ENCODE peak calls at places on chromosomes 4 and X, in five cellular contexts. Q is upper lobe of left lung, N is breast epithelium, I is left ventricle myocardium inferior, C is cardiac muscle cell. U is an unnamed sample.

GRCh38 chr4:102503301-102503746 is 2.2 kb downstream of the NFKB1 start:
- DNase-seq in Q (no peak), C (no peak), I (no peak), N (no peak), U (no peak)

GRCh38 chr4:150355404-150355803 is 226.5 kb upstream of the MAB21L2 start:
- DNase-seq in Q (no peak), N (no peak), I (no peak), C (no peak), U (no peak)

GRCh38 chrX:11952176-11952720 is 186.0 kb upstream of the FRMPD4 start:
- DNase-seq in N (no peak), C (peak; percentile 64), Q (no peak), I (peak; percentile 32), U (no peak)

GRCh38 chrX:136094962-136095361 is 52.4 kb upstream of the FHL1 start:
- DNase-seq in Q (no peak), I (no peak), N (no peak), C (no peak), U (no peak)

GRCh38 chr4:5785806-5786680 is 75.0 kb downstream of the EVC start:
- DNase-seq in N (no peak), I (no peak), Q (no peak), C (peak; percentile 61), U (peak; percentile 15)

GRCh38 chr4:149199594-149199993 is 616.0 kb downstream of the IQCM start:
- DNase-seq in I (no peak), C (no peak), N (no peak), Q (no peak), U (no peak)

GRCh38 chr4:71222661-71223060 is 116.2 kb upstream of the SLC4A4 start:
- DNase-seq in Q (no peak), N (no peak), I (no peak), C (no peak), U (no peak)

GRCh38 chr4:771464-771863 is 54.5 kb downstream of the CPLX1 start:
- DNase-seq in I (peak; percentile 13), Q (no peak), C (no peak), N (no peak), U (no peak)

GRCh38 chrX:51893931-51894696 is 691 bp downstream of the MAGED1 start:
- DNase-seq in N (no peak), I (no peak), Q (no peak), C (peak; percentile 61), U (peak; percentile 56)

GRCh38 chr4:94722748-94723147 is 35.0 kb upstream of the BMPR1B start:
- DNase-seq in Q (no peak), I (no peak), N (no peak), C (no peak), U (no peak)

GRCh38 chr4:152680988-152681731 is 1.4 kb upstream of the TMEM154 start:
- DNase-seq in Q (no peak), C (peak; percentile 46), I (no peak), N (no peak), U (no peak)

GRCh38 chr4:1187182-1187581 is 14.8 kb upstream of the SPON2 start:
- DNase-seq in N (no peak), Q (peak; percentile 15), C (no peak), I (no peak), U (no peak)

GRCh38 chr4:40562208-40562607 is 67.5 kb downstream of the RBM47 start:
- DNase-seq in N (no peak), Q (no peak), C (no peak), I (no peak), U (no peak)

GRCh38 chr4:88137112-88137511 is 21.3 kb downstream of the ABCG2 start:
- DNase-seq in N (no peak), C (no peak), I (no peak), Q (no peak), U (no peak)

GRCh38 chr4:14524236-14524635 is 478.0 kb upstream of the CPEB2 start:
- DNase-seq in I (no peak), N (no peak), C (peak; percentile 7), Q (no peak), U (no peak)

GRCh38 chr4:153207561-153207960 is 3.3 kb downstream of the TRIM2 start:
- DNase-seq in N (no peak), Q (no peak), C (peak; percentile 29), I (peak; percentile 36), U (no peak)

GRCh38 chrX:124212622-124213021 is 119.8 kb upstream of the TEX13D start:
- DNase-seq in N (no peak), I (no peak), C (no peak), Q (no peak), U (no peak)

GRCh38 chrX:71181558-71181909 is 36.9 kb downstream of the NLGN3 start:
- DNase-seq in N (no peak), C (no peak), Q (no peak), I (no peak), U (no peak)

GRCh38 chr4:128868758-128869157 is 59.3 kb downstream of the JADE1 start:
- DNase-seq in N (no peak), Q (no peak), C (peak; percentile 81), I (no peak), U (no peak)

GRCh38 chrX:28693101-28693500 is 105.9 kb downstream of the IL1RAPL1 start:
- DNase-seq in N (no peak), Q (no peak), C (peak; percentile 3), I (no peak), U (no peak)
- H3K4me1 ChIP-seq in N (no peaks in the 10 kb centered on the region), Q (no peaks in the 10 kb centered on the region), C (peaks cover 5% of the 10 kb centered on the region), I (no peaks in the 10 kb centered on the region), U (no peaks in the 10 kb centered on the region)

DNA sequence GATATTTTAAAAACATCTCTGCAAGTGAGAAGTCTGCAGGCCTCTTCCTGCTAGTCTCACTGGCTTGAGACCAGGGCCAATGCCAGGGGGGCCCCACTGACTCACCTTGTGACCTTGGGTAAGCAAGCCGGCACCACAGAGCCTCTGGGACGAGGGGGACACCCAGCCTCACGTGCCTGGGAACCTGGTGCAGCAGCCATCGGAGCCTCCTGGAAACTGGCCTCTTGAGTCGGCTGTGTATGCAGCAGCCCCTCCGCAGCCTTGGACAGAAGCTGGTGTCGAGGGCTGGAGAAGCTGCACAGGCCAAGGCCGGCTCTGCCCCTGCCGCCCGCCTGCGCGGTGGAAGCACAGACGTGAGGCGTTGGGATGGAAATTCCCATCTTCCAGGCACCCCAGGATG is 8.7 kb downstream of the TADA2B start:
- DNase-seq in C (no peak), I (no peak), N (no peak), Q (no peak), U (no peak)
- H3K4me1 ChIP-seq in C (peaks cover 8% of the 10 kb centered on the region), I (peaks cover 78% of the 10 kb centered on the region), N (peaks cover 12% of the 10 kb centered on the region), Q (peaks cover 19% of the 10 kb centered on the region), U (peaks cover 21% of the 10 kb centered on the region)

GRCh38 chr4:2483237-2483636 is 14.3 kb downstream of the RNF4 start:
- DNase-seq in N (no peak), C (no peak), I (no peak), Q (no peak), U (no peak)

GRCh38 chr4:2484169-2484568 is 15.3 kb downstream of the RNF4 start:
- DNase-seq in Q (no peak), C (no peak), I (no peak), N (no peak), U (no peak)

GRCh38 chr4:2482192-2482591 is 13.3 kb downstream of the RNF4 start:
- DNase-seq in C (no peak), I (no peak), N (no peak), Q (no peak), U (no peak)

GRCh38 chr4:2480649-2481048 is 11.7 kb downstream of the RNF4 start:
- DNase-seq in N (no peak), I (no peak), Q (no peak), C (no peak), U (no peak)

DNA sequence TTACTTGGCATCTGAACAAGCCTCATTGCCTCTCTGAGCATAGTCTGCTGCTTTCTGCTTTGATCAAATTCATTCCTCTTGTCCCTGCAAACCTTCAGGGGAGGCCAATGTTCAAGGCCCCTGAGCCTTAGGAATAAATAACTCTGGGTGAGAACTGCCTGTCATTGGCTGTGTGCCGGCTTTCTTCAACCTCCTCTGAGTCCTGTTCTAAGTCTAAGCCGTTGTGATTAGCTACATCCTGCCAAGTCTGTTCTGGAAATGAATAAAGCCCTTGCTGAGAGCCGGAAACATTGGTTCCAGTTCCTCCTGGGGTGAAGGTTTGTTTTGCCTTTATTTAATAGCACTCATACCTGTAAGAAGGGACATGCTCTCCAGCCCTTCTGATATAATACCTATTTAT is 13.8 kb downstream of the RNF4 start:
- DNase-seq in C (peak; percentile 82), Q (no peak), N (no peak), I (peak; percentile 58), U (no peak)
- H3K4me1 ChIP-seq in C (peaks cover 10% of the 10 kb centered on the region), Q (peaks cover 74% of the 10 kb centered on the region), N (peaks cover 23% of the 10 kb centered on the region), I (peaks cover 99% of the 10 kb centered on the region), U (peaks cover 85% of the 10 kb centered on the region)

DNA sequence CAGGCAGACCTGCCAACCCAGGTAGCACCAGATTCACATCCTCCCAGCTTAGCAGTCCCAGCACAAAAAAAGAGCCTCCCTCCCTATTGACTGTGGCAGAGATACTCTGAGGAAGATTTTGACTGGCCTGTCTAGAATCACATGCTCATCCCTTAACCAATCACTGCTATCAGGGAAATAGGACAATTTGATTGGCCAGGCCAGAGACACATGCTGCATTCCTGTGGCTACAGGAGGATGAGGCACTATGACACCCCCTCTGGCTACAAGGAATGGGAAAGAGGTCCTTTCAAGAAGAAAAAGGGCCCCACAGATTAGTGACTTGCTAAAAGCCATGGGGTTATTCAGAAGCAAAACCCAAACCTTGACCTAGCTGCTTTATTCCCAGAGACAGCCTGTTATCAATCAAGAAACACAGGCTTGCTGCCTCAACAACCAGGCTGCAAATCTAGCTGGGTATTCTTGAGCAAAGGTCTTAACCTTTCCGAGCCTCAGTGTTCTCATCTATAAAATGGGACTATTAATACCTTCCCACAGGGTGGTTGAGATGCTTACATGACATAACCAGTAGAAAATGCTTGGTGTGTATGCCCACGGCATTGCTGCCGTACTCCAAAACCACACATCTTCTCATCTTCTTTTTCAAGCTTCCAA is 147.6 kb downstream of the BCOR start:
- DNase-seq in N (no peak), I (no peak), Q (no peak), C (no peak), U (no peak)
- H3K4me1 ChIP-seq in N (no peaks in the 10 kb centered on the region), I (peaks cover 16% of the 10 kb centered on the region), Q (peaks cover 5% of the 10 kb centered on the region), C (peaks cover 25% of the 10 kb centered on the region), U (no peaks in the 10 kb centered on the region)

GRCh38 chr4:120691536-120691935 is 231.0 kb downstream of the PRDM5 start:
- DNase-seq in C (peak; percentile 60), Q (no peak), N (no peak), I (no peak), U (no peak)

GRCh38 chr4:120692964-120693363 is 229.6 kb downstream of the PRDM5 start:
- DNase-seq in N (no peak), Q (no peak), C (peak; percentile 93), I (no peak), U (no peak)

GRCh38 chr4:120694973-120695372 is 227.6 kb downstream of the PRDM5 start:
- DNase-seq in C (peak; percentile 90), N (no peak), Q (no peak), I (no peak), U (no peak)

GRCh38 chr4:120691106-120691505 is 231.4 kb downstream of the PRDM5 start:
- DNase-seq in N (no peak), I (no peak), Q (no peak), C (no peak), U (no peak)

GRCh38 chr4:120693817-120694216 is 228.7 kb downstream of the PRDM5 start:
- DNase-seq in Q (no peak), N (no peak), I (no peak), C (no peak), U (no peak)
- H3K4me1 ChIP-seq in Q (no peaks in the 10 kb centered on the region), N (no peaks in the 10 kb centered on the region), I (peaks cover 52% of the 10 kb centered on the region), C (no peaks in the 10 kb centered on the region), U (no peaks in the 10 kb centered on the region)

U was measured in upper lobe of right lung.